ENCODE peak calls at places on chromosomes 4 and X, in five cellular contexts. One of them, this sample, is unnamed.

GRCh38 chrX:11757729-11758399 is at the start of gene MSL3:
- DNase-seq in kidney: peak; percentile 87
- DNase-seq in neural progenitor cell: peak; percentile 81
- DNase-seq in psoas muscle: peak; percentile 78
- DNase-seq in cardiac muscle cell: peak; percentile 83
- DNase-seq in this sample: peak; percentile 93

GRCh38 chr4:40962551-40963185 is 212.9 kb downstream of the NSUN7 start:
- DNase-seq in kidney: no peak
- DNase-seq in neural progenitor cell: no peak
- DNase-seq in psoas muscle: no peak
- DNase-seq in cardiac muscle cell: no peak
- DNase-seq in this sample: no peak

GRCh38 chr4:151730003-151730559 is 30.7 kb downstream of the GATB start:
- DNase-seq in kidney: no peak
- DNase-seq in neural progenitor cell: no peak
- DNase-seq in psoas muscle: no peak
- DNase-seq in cardiac muscle cell: no peak
- DNase-seq in this sample: no peak

GRCh38 chr4:98794565-98795205 is 134.2 kb downstream of the EIF4E start:
- DNase-seq in kidney: no peak
- DNase-seq in neural progenitor cell: no peak
- DNase-seq in psoas muscle: no peak
- DNase-seq in cardiac muscle cell: peak; percentile 1
- DNase-seq in this sample: no peak

GRCh38 chrX:27674491-27674890 is 84.3 kb downstream of the DCAF8L2 start:
- DNase-seq in kidney: no peak
- DNase-seq in neural progenitor cell: no peak
- DNase-seq in psoas muscle: no peak
- DNase-seq in cardiac muscle cell: no peak
- DNase-seq in this sample: no peak

GRCh38 chrX:30661228-30661627 is 8.0 kb downstream of the GK start:
- DNase-seq in kidney: no peak
- DNase-seq in neural progenitor cell: no peak
- DNase-seq in psoas muscle: no peak
- DNase-seq in cardiac muscle cell: no peak
- DNase-seq in this sample: no peak

GRCh38 chr4:8221476-8221875 is 22.4 kb downstream of the SH3TC1 start:
- DNase-seq in kidney: no peak
- DNase-seq in neural progenitor cell: no peak
- DNase-seq in psoas muscle: no peak
- DNase-seq in cardiac muscle cell: no peak
- DNase-seq in this sample: no peak

GRCh38 chr4:3530051-3530450 is 2.2 kb downstream of the LRPAP1 start:
- DNase-seq in kidney: peak; percentile 38
- DNase-seq in neural progenitor cell: no peak
- DNase-seq in psoas muscle: no peak
- DNase-seq in cardiac muscle cell: no peak
- DNase-seq in this sample: peak; percentile 71

GRCh38 chr4:74632634-74633033 is 161.7 kb downstream of the BTC start:
- DNase-seq in kidney: no peak
- DNase-seq in neural progenitor cell: no peak
- DNase-seq in psoas muscle: no peak
- DNase-seq in cardiac muscle cell: no peak
- DNase-seq in this sample: no peak

GRCh38 chrX:41621236-41621651 is 67.5 kb upstream of the GPR34 start:
- DNase-seq in kidney: no peak
- DNase-seq in neural progenitor cell: peak; percentile 10
- DNase-seq in psoas muscle: no peak
- DNase-seq in cardiac muscle cell: peak; percentile 24
- DNase-seq in this sample: no peak

GRCh38 chrX:77962068-77962902 is 7.2 kb downstream of the PGAM4 start:
- DNase-seq in kidney: no peak
- DNase-seq in neural progenitor cell: no peak
- DNase-seq in psoas muscle: no peak
- DNase-seq in cardiac muscle cell: no peak
- DNase-seq in this sample: no peak

GRCh38 chrX:28205905-28206304 is 224.7 kb upstream of the DCAF8L1 start:
- DNase-seq in kidney: no peak
- DNase-seq in neural progenitor cell: no peak
- DNase-seq in psoas muscle: no peak
- DNase-seq in cardiac muscle cell: no peak
- DNase-seq in this sample: no peak

GRCh38 chr4:139188648-139189416 is 11.8 kb upstream of the ELF2 start:
- DNase-seq in kidney: no peak
- DNase-seq in neural progenitor cell: no peak
- DNase-seq in psoas muscle: no peak
- DNase-seq in cardiac muscle cell: no peak
- DNase-seq in this sample: no peak

GRCh38 chr4:173024203-173024602 is 144.4 kb upstream of the GALNT7 start:
- DNase-seq in kidney: no peak
- DNase-seq in neural progenitor cell: no peak
- DNase-seq in psoas muscle: no peak
- DNase-seq in cardiac muscle cell: no peak
- DNase-seq in this sample: no peak

DNA sequence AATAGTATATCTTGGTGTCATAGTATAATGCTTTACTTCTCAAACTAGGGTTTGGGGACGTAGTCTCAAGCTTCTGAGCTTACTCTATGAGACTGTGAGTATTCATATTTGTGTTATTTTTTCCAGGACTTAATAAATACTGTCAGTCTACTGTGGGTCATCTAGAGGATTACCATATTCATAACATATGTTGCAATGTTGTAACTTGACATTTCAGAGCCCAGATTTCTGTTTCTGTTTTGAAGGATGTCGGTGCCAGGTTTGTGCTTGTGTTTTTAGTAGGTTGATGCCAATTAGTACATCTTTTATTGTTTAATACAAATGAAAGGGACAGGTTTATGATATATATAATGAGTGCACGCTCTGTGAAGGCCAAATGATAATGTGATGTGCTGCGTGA is 69.6 kb downstream of the SPANXN4 start:
- DNase-seq in kidney: no peak
- DNase-seq in neural progenitor cell: no peak
- DNase-seq in psoas muscle: no peak
- DNase-seq in cardiac muscle cell: no peak
- DNase-seq in this sample: no peak
- H3K9me3 ChIP-seq in kidney: no peaks in the 10 kb centered on the region
- H3K9me3 ChIP-seq in neural progenitor cell: no peaks in the 10 kb centered on the region
- H3K9me3 ChIP-seq in psoas muscle: no peaks in the 10 kb centered on the region
- H3K9me3 ChIP-seq in cardiac muscle cell: no peaks in the 10 kb centered on the region
- H3K9me3 ChIP-seq in this sample: no peaks in the 10 kb centered on the region

GRCh38 chrX:47723083-47723482 is 64.1 kb upstream of the UXT start:
- DNase-seq in kidney: no peak
- DNase-seq in neural progenitor cell: no peak
- DNase-seq in psoas muscle: no peak
- DNase-seq in cardiac muscle cell: no peak
- DNase-seq in this sample: no peak

GRCh38 chrX:47722260-47722659 is 63.3 kb upstream of the UXT start:
- DNase-seq in kidney: no peak
- DNase-seq in neural progenitor cell: no peak
- DNase-seq in psoas muscle: no peak
- DNase-seq in cardiac muscle cell: no peak
- DNase-seq in this sample: peak; percentile 61

DNA sequence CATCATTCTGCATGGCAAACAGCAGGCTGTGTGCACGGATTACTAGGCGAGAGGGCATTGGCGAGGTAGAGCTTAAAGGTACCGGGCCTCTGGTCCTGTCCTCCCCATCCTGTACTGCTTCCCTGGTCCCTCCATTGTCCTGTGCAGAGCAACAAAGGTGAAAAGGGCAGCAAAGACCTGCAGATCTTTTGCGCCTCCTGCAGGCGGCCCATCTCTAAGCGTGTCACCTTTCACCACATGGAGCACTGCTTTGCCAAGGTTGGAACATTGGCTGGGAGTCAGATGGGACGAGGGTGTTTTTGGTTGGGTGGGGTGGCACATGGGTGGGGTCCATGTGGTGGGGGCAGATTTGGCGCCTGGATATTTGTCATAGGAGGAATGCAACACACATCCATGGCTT is 64.7 kb upstream of the UXT start:
- DNase-seq in kidney: no peak
- DNase-seq in neural progenitor cell: peak; percentile 15
- DNase-seq in psoas muscle: no peak
- DNase-seq in cardiac muscle cell: no peak
- DNase-seq in this sample: peak; percentile 48
- TF ChIP-seq CTCF in kidney: no peak
- TF ChIP-seq CTCF in neural progenitor cell: peak; percentile 28
- TF ChIP-seq CTCF in psoas muscle: no peak
- TF ChIP-seq CTCF in cardiac muscle cell: no peak
- TF ChIP-seq CTCF in this sample: no peak

GRCh38 chrX:38893441-38893840 is 92.2 kb downstream of the MID1IP1 start:
- DNase-seq in kidney: no peak
- DNase-seq in neural progenitor cell: no peak
- DNase-seq in psoas muscle: no peak
- DNase-seq in cardiac muscle cell: no peak
- DNase-seq in this sample: no peak
- H3K4me1 ChIP-seq in kidney: no peaks in the 10 kb centered on the region
- H3K4me1 ChIP-seq in neural progenitor cell: no peaks in the 10 kb centered on the region
- H3K4me1 ChIP-seq in psoas muscle: no peaks in the 10 kb centered on the region
- H3K4me1 ChIP-seq in cardiac muscle cell: peaks cover 21% of the 10 kb centered on the region
- H3K4me1 ChIP-seq in this sample: no peaks in the 10 kb centered on the region

GRCh38 chr4:152815078-152815477 is 35.3 kb downstream of the ARFIP1 start:
- DNase-seq in kidney: no peak
- DNase-seq in neural progenitor cell: no peak
- DNase-seq in psoas muscle: no peak
- DNase-seq in cardiac muscle cell: no peak
- DNase-seq in this sample: no peak

GRCh38 chr4:152819026-152819645 is 39.4 kb downstream of the ARFIP1 start:
- DNase-seq in kidney: peak; percentile 26
- DNase-seq in neural progenitor cell: no peak
- DNase-seq in psoas muscle: no peak
- DNase-seq in cardiac muscle cell: no peak
- DNase-seq in this sample: no peak

GRCh38 chr4:152822323-152822722 is 42.6 kb downstream of the ARFIP1 start:
- DNase-seq in kidney: no peak
- DNase-seq in neural progenitor cell: no peak
- DNase-seq in psoas muscle: no peak
- DNase-seq in cardiac muscle cell: no peak
- DNase-seq in this sample: no peak

GRCh38 chr4:152820073-152820472 is 40.3 kb downstream of the ARFIP1 start:
- DNase-seq in kidney: no peak
- DNase-seq in neural progenitor cell: no peak
- DNase-seq in psoas muscle: no peak
- DNase-seq in cardiac muscle cell: no peak
- DNase-seq in this sample: no peak

DNA sequence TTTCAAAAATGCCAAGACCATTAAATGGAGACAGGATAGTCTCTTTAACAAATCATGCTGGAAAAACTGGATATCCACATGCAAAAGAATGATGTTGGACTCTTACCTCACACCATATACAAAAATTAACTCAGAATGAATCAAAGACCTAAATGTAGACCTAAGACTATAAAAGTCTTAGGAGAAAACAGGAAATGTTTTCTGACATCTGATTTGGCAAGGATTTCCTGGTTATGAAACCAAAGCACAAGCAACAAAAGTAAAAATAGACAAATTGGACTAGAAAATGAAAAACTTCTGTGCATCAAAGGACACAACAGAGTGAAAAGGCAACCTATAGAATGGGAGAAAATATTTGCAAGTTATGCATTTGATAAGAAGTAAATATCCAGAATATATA is 37.6 kb downstream of the ARFIP1 start:
- DNase-seq in kidney: no peak
- DNase-seq in neural progenitor cell: no peak
- DNase-seq in psoas muscle: no peak
- DNase-seq in cardiac muscle cell: no peak
- DNase-seq in this sample: no peak
- H3K9me3 ChIP-seq in kidney: no peaks in the 10 kb centered on the region
- H3K9me3 ChIP-seq in neural progenitor cell: peaks cover 5% of the 10 kb centered on the region
- H3K9me3 ChIP-seq in psoas muscle: peaks cover 3% of the 10 kb centered on the region
- H3K9me3 ChIP-seq in cardiac muscle cell: no peaks in the 10 kb centered on the region
- H3K9me3 ChIP-seq in this sample: peaks cover 23% of the 10 kb centered on the region

DNA sequence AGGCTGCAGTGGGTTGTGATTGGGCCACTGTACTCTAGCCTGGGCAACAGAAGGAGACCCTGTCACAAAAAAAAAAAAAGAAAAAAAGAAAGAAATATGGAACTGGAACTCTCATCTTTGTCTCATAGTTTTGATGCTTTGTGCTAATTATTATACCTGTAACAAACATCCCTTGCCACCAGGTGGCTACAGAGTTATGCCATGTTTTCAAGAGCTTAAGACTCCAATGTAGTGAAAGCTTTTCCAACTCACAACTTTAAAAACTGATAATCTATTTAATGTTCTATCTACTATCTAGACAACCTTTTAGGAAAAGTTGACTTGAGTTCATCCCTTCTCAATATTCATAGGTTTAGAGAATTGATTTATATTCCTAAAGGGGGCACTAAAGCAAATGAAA is 42.4 kb downstream of the HTR2C start:
- DNase-seq in kidney: no peak
- DNase-seq in neural progenitor cell: peak; percentile 39
- DNase-seq in psoas muscle: no peak
- DNase-seq in cardiac muscle cell: peak; percentile 52
- DNase-seq in this sample: no peak
- TF ChIP-seq CTCF in kidney: peak; percentile 25
- TF ChIP-seq CTCF in neural progenitor cell: peak; percentile 69
- TF ChIP-seq CTCF in psoas muscle: peak; percentile 22
- TF ChIP-seq CTCF in cardiac muscle cell: peak; percentile 37
- TF ChIP-seq CTCF in this sample: no peak

GRCh38 chr4:53647547-53647946 is 56.3 kb upstream of the LNX1 start:
- DNase-seq in kidney: no peak
- DNase-seq in neural progenitor cell: no peak
- DNase-seq in psoas muscle: no peak
- DNase-seq in cardiac muscle cell: no peak
- DNase-seq in this sample: no peak

GRCh38 chr4:53640576-53641459 is 49.5 kb upstream of the LNX1 start:
- DNase-seq in kidney: no peak
- DNase-seq in neural progenitor cell: peak; percentile 49
- DNase-seq in psoas muscle: no peak
- DNase-seq in cardiac muscle cell: peak; percentile 50
- DNase-seq in this sample: no peak

GRCh38 chr4:53646792-53647191 is 55.5 kb upstream of the LNX1 start:
- DNase-seq in kidney: no peak
- DNase-seq in neural progenitor cell: no peak
- DNase-seq in psoas muscle: no peak
- DNase-seq in cardiac muscle cell: no peak
- DNase-seq in this sample: no peak

GRCh38 chr4:53645108-53645507 is 53.8 kb upstream of the LNX1 start:
- DNase-seq in kidney: no peak
- DNase-seq in neural progenitor cell: no peak
- DNase-seq in psoas muscle: no peak
- DNase-seq in cardiac muscle cell: no peak
- DNase-seq in this sample: no peak

DNA sequence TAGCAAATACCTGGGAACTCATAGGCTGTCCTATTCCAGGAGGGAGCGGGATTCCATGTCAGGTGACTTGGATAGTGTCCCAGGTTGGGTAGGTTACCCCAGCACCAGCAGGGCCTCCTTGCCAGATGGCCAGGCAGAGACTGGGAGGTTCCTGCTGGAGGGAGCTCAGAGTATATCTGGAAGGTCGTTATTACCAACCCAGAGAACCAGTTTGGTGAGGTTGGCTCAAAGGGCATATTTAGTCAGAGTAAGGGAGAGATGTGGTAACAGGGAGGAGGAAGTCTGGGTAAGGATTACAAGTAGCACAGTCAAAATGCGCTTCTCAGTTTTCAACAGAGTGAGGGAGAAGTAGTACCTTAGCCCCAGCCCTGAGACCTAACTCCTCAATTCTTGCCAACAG is 53.3 kb upstream of the LNX1 start:
- DNase-seq in kidney: peak; percentile 87
- DNase-seq in neural progenitor cell: no peak
- DNase-seq in psoas muscle: no peak
- DNase-seq in cardiac muscle cell: no peak
- DNase-seq in this sample: no peak
- H3K4me1 ChIP-seq in kidney: peaks cover 5% of the 10 kb centered on the region
- H3K4me1 ChIP-seq in neural progenitor cell: peaks cover 17% of the 10 kb centered on the region
- H3K4me1 ChIP-seq in psoas muscle: no peaks in the 10 kb centered on the region
- H3K4me1 ChIP-seq in cardiac muscle cell: peaks cover 15% of the 10 kb centered on the region
- H3K4me1 ChIP-seq in this sample: no peaks in the 10 kb centered on the region